ENCODE peak calls at places on chromosomes 16 and 17, in seven cellular contexts. One of them, this sample, is unnamed.

GRCh38 chr17:38608648-38609047 is 2.9 kb upstream of the SRCIN1 start:
- DNase-seq in fibroblast of lung: no peak
- DNase-seq in endodermal cell: peak; percentile 77
- DNase-seq in left lung: peak; percentile 74
- DNase-seq in left ventricle myocardium inferior: no peak
- DNase-seq in H9: peak; percentile 69
- DNase-seq in right atrium auricular region: no peak
- DNase-seq in this sample: no peak

GRCh38 chr17:64107517-64108235 is 22.3 kb downstream of the ERN1 start:
- DNase-seq in H9: no peak
- DNase-seq in left ventricle myocardium inferior: no peak
- DNase-seq in right atrium auricular region: no peak
- DNase-seq in fibroblast of lung: no peak
- DNase-seq in endodermal cell: peak; percentile 38
- DNase-seq in left lung: no peak
- DNase-seq in this sample: no peak

GRCh38 chr16:30184430-30185140 is 1.2 kb downstream of the CORO1A start:
- DNase-seq in fibroblast of lung: no peak
- DNase-seq in left lung: peak; percentile 90
- DNase-seq in left ventricle myocardium inferior: peak; percentile 28
- DNase-seq in H9: no peak
- DNase-seq in right atrium auricular region: no peak
- DNase-seq in endodermal cell: peak; percentile 47
- DNase-seq in this sample: no peak

GRCh38 chr17:43645765-43646481 is 15.8 kb downstream of the MEOX1 start:
- DNase-seq in left ventricle myocardium inferior: peak; percentile 80
- DNase-seq in fibroblast of lung: peak; percentile 30
- DNase-seq in left lung: peak; percentile 84
- DNase-seq in right atrium auricular region: peak; percentile 88
- DNase-seq in H9: no peak
- DNase-seq in endodermal cell: peak; percentile 89
- DNase-seq in this sample: peak; percentile 56

GRCh38 chr17:70040336-70040735 is 34.7 kb upstream of the KCNJ16 start:
- DNase-seq in left ventricle myocardium inferior: no peak
- DNase-seq in H9: no peak
- DNase-seq in fibroblast of lung: peak; percentile 25
- DNase-seq in right atrium auricular region: no peak
- DNase-seq in endodermal cell: no peak
- DNase-seq in left lung: no peak
- DNase-seq in this sample: no peak

GRCh38 chr17:43839670-43840101 is 6.7 kb upstream of the MPP3 start:
- DNase-seq in left lung: no peak
- DNase-seq in H9: no peak
- DNase-seq in right atrium auricular region: no peak
- DNase-seq in fibroblast of lung: no peak
- DNase-seq in left ventricle myocardium inferior: no peak
- DNase-seq in endodermal cell: no peak
- DNase-seq in this sample: no peak

GRCh38 chr17:80219013-80219776 is 938 bp downstream of the SGSH start:
- DNase-seq in fibroblast of lung: peak; percentile 87
- DNase-seq in left lung: peak; percentile 90
- DNase-seq in endodermal cell: peak; percentile 77
- DNase-seq in left ventricle myocardium inferior: peak; percentile 69
- DNase-seq in right atrium auricular region: peak; percentile 87
- DNase-seq in H9: peak; percentile 44
- DNase-seq in this sample: peak; percentile 73

GRCh38 chr17:7080445-7081041 is 492 bp upstream of the CLEC10A start:
- DNase-seq in H9: no peak
- DNase-seq in endodermal cell: no peak
- DNase-seq in fibroblast of lung: no peak
- DNase-seq in left lung: no peak
- DNase-seq in left ventricle myocardium inferior: peak; percentile 58
- DNase-seq in right atrium auricular region: peak; percentile 59
- DNase-seq in this sample: peak; percentile 77

GRCh38 chr16:11755022-11755760 is 12.5 kb upstream of the TXNDC11 start:
- DNase-seq in H9: no peak
- DNase-seq in endodermal cell: no peak
- DNase-seq in fibroblast of lung: no peak
- DNase-seq in right atrium auricular region: no peak
- DNase-seq in left lung: no peak
- DNase-seq in left ventricle myocardium inferior: no peak
- DNase-seq in this sample: no peak

GRCh38 chr17:19263621-19264010 is 26.4 kb downstream of the EPN2 start:
- DNase-seq in right atrium auricular region: no peak
- DNase-seq in left ventricle myocardium inferior: no peak
- DNase-seq in fibroblast of lung: peak; percentile 59
- DNase-seq in endodermal cell: no peak
- DNase-seq in H9: no peak
- DNase-seq in left lung: no peak
- DNase-seq in this sample: peak; percentile 35

GRCh38 chr16:31061813-31062440 is 12.1 kb downstream of the ZNF668 start:
- DNase-seq in left ventricle myocardium inferior: no peak
- DNase-seq in right atrium auricular region: no peak
- DNase-seq in fibroblast of lung: no peak
- DNase-seq in left lung: no peak
- DNase-seq in endodermal cell: no peak
- DNase-seq in H9: no peak
- DNase-seq in this sample: no peak

DNA sequence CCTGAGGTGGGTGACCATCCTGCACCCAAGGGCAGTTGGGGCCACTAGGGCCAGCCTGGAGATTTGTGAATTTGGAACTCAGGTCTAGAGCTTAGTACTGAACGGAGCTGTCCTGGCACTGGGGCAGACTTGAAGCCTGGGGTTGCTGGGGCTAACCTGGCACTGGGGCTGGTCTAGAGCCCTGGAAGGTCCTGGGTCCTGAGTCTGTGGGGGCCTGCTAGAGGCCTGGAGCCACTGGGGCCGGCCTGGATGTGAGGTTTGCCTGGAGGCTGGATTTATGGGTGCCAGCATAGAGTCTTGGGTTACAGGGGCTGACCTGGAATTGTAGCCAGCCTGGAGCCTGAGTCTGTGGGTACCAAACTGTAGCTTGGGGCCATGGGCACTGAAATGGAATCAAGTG is 1216.9 kb downstream of the CDH11 start:
- DNase-seq in H9: no peak
- DNase-seq in endodermal cell: no peak
- DNase-seq in left ventricle myocardium inferior: no peak
- DNase-seq in fibroblast of lung: no peak
- DNase-seq in left lung: peak; percentile 37
- DNase-seq in right atrium auricular region: no peak
- DNase-seq in this sample: no peak
- H3K9me3 ChIP-seq in H9: no peaks in the 10 kb centered on the region
- H3K9me3 ChIP-seq in endodermal cell: no peaks in the 10 kb centered on the region
- H3K9me3 ChIP-seq in left ventricle myocardium inferior: no peaks in the 10 kb centered on the region
- H3K9me3 ChIP-seq in fibroblast of lung: no peaks in the 10 kb centered on the region
- H3K9me3 ChIP-seq in left lung: no peaks in the 10 kb centered on the region
- H3K9me3 ChIP-seq in right atrium auricular region: no peaks in the 10 kb centered on the region
- H3K9me3 ChIP-seq in this sample: no peaks in the 10 kb centered on the region

GRCh38 chr17:61699694-61700093 is 108.7 kb upstream of the NACA2 start:
- DNase-seq in left lung: no peak
- DNase-seq in right atrium auricular region: no peak
- DNase-seq in fibroblast of lung: no peak
- DNase-seq in H9: no peak
- DNase-seq in endodermal cell: no peak
- DNase-seq in left ventricle myocardium inferior: no peak
- DNase-seq in this sample: no peak
- H3K9me3 ChIP-seq in left lung: peaks cover 63% of the 10 kb centered on the region
- H3K9me3 ChIP-seq in right atrium auricular region: peaks cover 38% of the 10 kb centered on the region
- H3K9me3 ChIP-seq in fibroblast of lung: no peaks in the 10 kb centered on the region
- H3K9me3 ChIP-seq in H9: peaks cover 6% of the 10 kb centered on the region
- H3K9me3 ChIP-seq in endodermal cell: peaks cover 60% of the 10 kb centered on the region
- H3K9me3 ChIP-seq in left ventricle myocardium inferior: peaks cover 70% of the 10 kb centered on the region
- H3K9me3 ChIP-seq in this sample: no peaks in the 10 kb centered on the region

GRCh38 chr16:35931722-35932121 is 2472.3 kb downstream of the TP53TG3F start:
- DNase-seq in H9: no peak
- DNase-seq in left ventricle myocardium inferior: no peak
- DNase-seq in right atrium auricular region: no peak
- DNase-seq in endodermal cell: no peak
- DNase-seq in left lung: no peak
- DNase-seq in fibroblast of lung: no peak
- DNase-seq in this sample: no peak
- H3K9me3 ChIP-seq in H9: peaks cover 73% of the 10 kb centered on the region
- H3K9me3 ChIP-seq in left ventricle myocardium inferior: peaks cover 88% of the 10 kb centered on the region
- H3K9me3 ChIP-seq in right atrium auricular region: peaks cover 35% of the 10 kb centered on the region
- H3K9me3 ChIP-seq in endodermal cell: peaks cover 100% of the 10 kb centered on the region
- H3K9me3 ChIP-seq in left lung: peaks cover 90% of the 10 kb centered on the region
- H3K9me3 ChIP-seq in fibroblast of lung: no peaks in the 10 kb centered on the region
- H3K9me3 ChIP-seq in this sample: no peaks in the 10 kb centered on the region

GRCh38 chr17:53353919-53354351 is 468.8 kb upstream of the KIF2B start:
- DNase-seq in endodermal cell: no peak
- DNase-seq in H9: no peak
- DNase-seq in left lung: no peak
- DNase-seq in fibroblast of lung: peak; percentile 15
- DNase-seq in right atrium auricular region: no peak
- DNase-seq in left ventricle myocardium inferior: no peak
- DNase-seq in this sample: no peak
- H3K9me3 ChIP-seq in endodermal cell: no peaks in the 10 kb centered on the region
- H3K9me3 ChIP-seq in H9: no peaks in the 10 kb centered on the region
- H3K9me3 ChIP-seq in left lung: no peaks in the 10 kb centered on the region
- H3K9me3 ChIP-seq in fibroblast of lung: no peaks in the 10 kb centered on the region
- H3K9me3 ChIP-seq in right atrium auricular region: no peaks in the 10 kb centered on the region
- H3K9me3 ChIP-seq in left ventricle myocardium inferior: no peaks in the 10 kb centered on the region
- H3K9me3 ChIP-seq in this sample: no peaks in the 10 kb centered on the region

DNA sequence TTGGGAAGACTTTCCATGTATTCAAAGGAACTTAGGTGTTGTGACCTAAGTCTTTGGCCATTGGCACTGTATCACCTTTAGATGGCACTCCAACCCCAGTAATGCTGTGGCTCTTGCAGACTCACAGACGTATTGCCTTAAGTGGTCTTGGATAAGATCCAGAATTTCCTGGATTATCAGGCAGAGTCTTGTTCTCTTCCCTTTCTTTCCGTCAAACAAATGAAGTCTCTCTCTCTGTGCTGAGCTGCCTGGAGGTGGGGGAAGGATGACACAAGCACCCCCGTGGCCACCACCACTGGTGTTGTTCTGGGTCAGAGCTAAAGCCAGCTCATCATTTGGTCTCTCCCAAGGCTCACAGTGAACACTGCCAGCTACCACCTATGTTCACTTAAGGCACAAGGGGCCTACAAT is 789.9 kb upstream of the KIF2B start:
- DNase-seq in endodermal cell: peak; percentile 91
- DNase-seq in left ventricle myocardium inferior: no peak
- DNase-seq in left lung: no peak
- DNase-seq in right atrium auricular region: no peak
- DNase-seq in fibroblast of lung: peak; percentile 50
- DNase-seq in H9: peak; percentile 89
- DNase-seq in this sample: peak; percentile 28
- H3K9me3 ChIP-seq in endodermal cell: peaks cover 10% of the 10 kb centered on the region
- H3K9me3 ChIP-seq in left ventricle myocardium inferior: peaks cover 27% of the 10 kb centered on the region
- H3K9me3 ChIP-seq in left lung: no peaks in the 10 kb centered on the region
- H3K9me3 ChIP-seq in right atrium auricular region: no peaks in the 10 kb centered on the region
- H3K9me3 ChIP-seq in fibroblast of lung: no peaks in the 10 kb centered on the region
- H3K9me3 ChIP-seq in H9: no peaks in the 10 kb centered on the region
- H3K9me3 ChIP-seq in this sample: peaks cover 4% of the 10 kb centered on the region

GRCh38 chr16:64419832-64420231 is 702.0 kb downstream of the CDH11 start:
- DNase-seq in left ventricle myocardium inferior: no peak
- DNase-seq in H9: no peak
- DNase-seq in fibroblast of lung: no peak
- DNase-seq in left lung: no peak
- DNase-seq in right atrium auricular region: no peak
- DNase-seq in endodermal cell: no peak
- DNase-seq in this sample: no peak
- H3K9me3 ChIP-seq in left ventricle myocardium inferior: no peaks in the 10 kb centered on the region
- H3K9me3 ChIP-seq in H9: no peaks in the 10 kb centered on the region
- H3K9me3 ChIP-seq in fibroblast of lung: no peaks in the 10 kb centered on the region
- H3K9me3 ChIP-seq in left lung: no peaks in the 10 kb centered on the region
- H3K9me3 ChIP-seq in right atrium auricular region: no peaks in the 10 kb centered on the region
- H3K9me3 ChIP-seq in endodermal cell: peaks cover 7% of the 10 kb centered on the region
- H3K9me3 ChIP-seq in this sample: no peaks in the 10 kb centered on the region

DNA sequence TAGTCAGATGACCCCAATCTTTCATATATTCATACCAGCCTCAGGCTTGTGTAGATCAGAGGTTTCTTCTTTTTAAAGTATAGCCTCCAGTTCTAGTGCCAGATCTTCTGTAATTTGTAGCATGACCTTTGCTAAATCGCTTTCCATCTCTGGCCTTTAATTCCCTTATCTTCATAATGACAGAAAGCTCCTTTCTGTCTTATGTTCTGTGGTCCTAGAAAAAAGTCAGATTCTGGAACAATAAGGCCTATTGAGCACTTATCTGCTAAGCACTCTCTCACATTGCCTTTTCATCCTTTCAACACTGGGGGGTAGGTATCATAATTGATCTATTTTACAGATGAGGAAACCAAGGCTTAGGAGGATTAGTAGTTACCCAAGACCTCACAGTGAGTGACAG is 9.2 kb downstream of the CCL16 start:
- DNase-seq in fibroblast of lung: no peak
- DNase-seq in endodermal cell: no peak
- DNase-seq in left ventricle myocardium inferior: no peak
- DNase-seq in H9: no peak
- DNase-seq in right atrium auricular region: no peak
- DNase-seq in left lung: no peak
- DNase-seq in this sample: no peak
- H3K9me3 ChIP-seq in fibroblast of lung: no peaks in the 10 kb centered on the region
- H3K9me3 ChIP-seq in endodermal cell: no peaks in the 10 kb centered on the region
- H3K9me3 ChIP-seq in left ventricle myocardium inferior: no peaks in the 10 kb centered on the region
- H3K9me3 ChIP-seq in H9: no peaks in the 10 kb centered on the region
- H3K9me3 ChIP-seq in right atrium auricular region: no peaks in the 10 kb centered on the region
- H3K9me3 ChIP-seq in left lung: no peaks in the 10 kb centered on the region
- H3K9me3 ChIP-seq in this sample: no peaks in the 10 kb centered on the region

This sample was measured in testis.